ENCODE peak calls at places on chromosomes 4 and X, in five cellular contexts. B, X, V, O and E are unnamed samples.

GRCh38 chrX:111543212-111543762 is 31.8 kb downstream of the SERTM2 start:
- DNase-seq in B (no peak), X (no peak), V (no peak), O (no peak), E (no peak)

GRCh38 chrX:34381241-34381640 is 249.1 kb upstream of the FAM47A start:
- DNase-seq in B (no peak), X (no peak), V (no peak), O (peak; percentile 45), E (no peak)

GRCh38 chr4:182528819-182529218 is 285.6 kb downstream of the TENM3 start:
- DNase-seq in B (no peak), X (no peak), V (no peak), O (no peak), E (no peak)

GRCh38 chr4:185902654-185903053 is 90.7 kb upstream of the SORBS2 start:
- DNase-seq in B (peak; percentile 12), X (no peak), V (no peak), O (no peak), E (no peak)

GRCh38 chr4:86717651-86718050 is 123.5 kb downstream of the PTPN13 start:
- DNase-seq in B (no peak), X (no peak), V (no peak), O (no peak), E (no peak)

GRCh38 chr4:3229328-3229727 is 19.6 kb upstream of the MSANTD1 start:
- DNase-seq in B (no peak), X (no peak), V (no peak), O (peak; percentile 42), E (no peak)

GRCh38 chr4:76874176-76874575 is 23.8 kb downstream of the SOWAHB start:
- DNase-seq in B (no peak), X (no peak), V (no peak), O (no peak), E (no peak)

GRCh38 chr4:5158825-5159224 is 107.5 kb downstream of the STK32B start:
- DNase-seq in B (no peak), X (no peak), V (no peak), O (peak; percentile 41), E (no peak)

GRCh38 chr4:92091335-92091734 is 212.4 kb upstream of the GRID2 start:
- DNase-seq in B (no peak), X (no peak), V (no peak), O (no peak), E (peak; percentile 22)

GRCh38 chr4:179858221-179858620 is 2385.0 kb upstream of the TENM3 start:
- DNase-seq in B (no peak), X (no peak), V (no peak), O (no peak), E (no peak)

GRCh38 chrX:68829594-68830485 is 1.0 kb downstream of the EFNB1 start:
- DNase-seq in B (no peak), X (peak; percentile 46), V (no peak), O (peak; percentile 89), E (no peak)

GRCh38 chr4:164880489-164881262 is 3.7 kb downstream of the APELA start:
- DNase-seq in B (no peak), X (no peak), V (no peak), O (no peak), E (no peak)

GRCh38 chr4:110184124-110184790 is 14.2 kb downstream of the ELOVL6 start:
- DNase-seq in B (no peak), X (no peak), V (no peak), O (no peak), E (no peak)

GRCh38 chrX:150587585-150588503 is 19.4 kb downstream of the MTM1 start:
- DNase-seq in B (peak; percentile 41), X (no peak), V (no peak), O (no peak), E (no peak)

GRCh38 chrX:53678667-53679066 is 7.9 kb downstream of the HUWE1 start:
- DNase-seq in B (no peak), X (peak; percentile 26), V (no peak), O (no peak), E (no peak)

GRCh38 chrX:8906299-8906698 is 105.1 kb upstream of the FAM9A start:
- DNase-seq in B (peak; percentile 21), X (no peak), V (no peak), O (no peak), E (no peak)

GRCh38 chrX:39125834-39126233 is 324.6 kb downstream of the MID1IP1 start:
- DNase-seq in B (no peak), X (no peak), V (no peak), O (no peak), E (no peak)

GRCh38 chrX:40207626-40208025 is 109.9 kb upstream of the BCOR start:
- DNase-seq in B (no peak), X (no peak), V (no peak), O (peak; percentile 85), E (no peak)

GRCh38 chrX:53458082-53458481 is 23.9 kb upstream of the HSD17B10 start:
- DNase-seq in B (peak; percentile 31), X (no peak), V (no peak), O (no peak), E (no peak)

GRCh38 chr4:136505020-136505419 is 1027.3 kb downstream of the PCDH18 start:
- DNase-seq in B (no peak), X (peak; percentile 5), V (no peak), O (no peak), E (peak; percentile 36)

GRCh38 chr4:171785392-171785791 is 27.8 kb upstream of the GALNTL6 start:
- DNase-seq in B (no peak), X (peak; percentile 9), V (no peak), O (no peak), E (no peak)

GRCh38 chr4:6258026-6258360 is 11.7 kb upstream of the WFS1 start:
- DNase-seq in B (no peak), X (no peak), V (no peak), O (peak; percentile 66), E (no peak)
- H3K4me2 ChIP-seq in B (no peak overlapping the region), X (no peak overlapping the region), V (no peak overlapping the region), O (no peak overlapping the region), E (no peak overlapping the region)

DNA sequence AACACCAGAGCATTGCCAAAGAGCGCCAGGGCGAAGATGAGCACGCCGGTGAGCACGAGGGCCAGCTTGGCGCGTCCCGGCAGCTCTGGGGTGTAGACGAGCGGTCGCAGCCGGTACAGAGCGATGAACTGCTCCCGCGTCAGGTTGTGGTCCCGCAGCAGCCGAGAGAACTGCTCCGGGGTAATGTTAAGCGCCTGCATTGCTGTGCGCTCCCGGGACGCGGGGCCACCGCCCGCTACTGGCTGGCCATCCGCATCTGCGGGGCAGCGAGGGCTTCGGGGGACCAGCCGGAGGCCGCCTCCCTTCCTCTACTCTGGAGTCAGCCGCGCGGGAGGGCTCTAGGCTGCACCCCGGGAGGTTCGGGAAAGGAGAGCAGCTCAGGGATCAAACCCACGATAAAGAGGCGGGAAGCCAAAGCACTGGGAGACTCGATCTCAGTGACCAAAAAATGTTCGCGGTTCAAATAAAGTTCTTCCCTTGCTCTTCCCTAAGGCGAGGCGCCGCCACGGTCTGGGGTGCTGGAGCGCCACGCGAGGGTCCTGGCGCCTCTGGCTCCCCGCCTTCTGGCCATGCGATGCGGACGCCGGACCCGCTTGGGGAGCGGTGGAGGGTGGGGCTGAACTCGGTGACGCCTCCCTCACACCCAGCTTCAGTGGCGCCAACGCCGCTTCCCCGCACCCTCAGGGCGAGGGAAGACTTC is at the start of gene QRFPR:
- DNase-seq in B (no peak), X (peak; percentile 9), V (no peak), O (no peak), E (no peak)
- H3K4me3 ChIP-seq in B (peak within 1 kb of the TSS; percentile 1), X (peak within 1 kb of the TSS; percentile 56), V (no peak within 1 kb of the TSS), O (peak within 1 kb of the TSS; percentile 37), E (no peak within 1 kb of the TSS)

GRCh38 chr4:158811216-158811540 is 42.4 kb downstream of the FNIP2 start:
- DNase-seq in B (no peak), X (no peak), V (no peak), O (no peak), E (no peak)
- H3K4me2 ChIP-seq in B (no peak overlapping the region), X (no peak overlapping the region), V (peak overlapping the region; percentile 41), O (peak overlapping the region; percentile 58), E (no peak overlapping the region)

GRCh38 chr4:88610771-88611170 is 18.5 kb downstream of the HERC3 start:
- DNase-seq in B (peak; percentile 46), X (peak; percentile 11), V (no peak), O (no peak), E (no peak)
- H3K4me3 ChIP-seq in B (no peak overlapping the region), X (no peak overlapping the region), V (no peak overlapping the region), O (no peak overlapping the region), E (no peak overlapping the region)

GRCh38 chr4:15971068-15971801 is 8.3 kb upstream of the FGFBP2 start:
- DNase-seq in B (no peak), X (no peak), V (no peak), O (no peak), E (no peak)

GRCh38 chr4:15976456-15977096 is 13.6 kb upstream of the FGFBP2 start:
- DNase-seq in B (no peak), X (no peak), V (no peak), O (no peak), E (no peak)
- H3K4me2 ChIP-seq in B (no peak overlapping the region), X (no peak overlapping the region), V (no peak overlapping the region), O (no peak overlapping the region), E (no peak overlapping the region)

DNA sequence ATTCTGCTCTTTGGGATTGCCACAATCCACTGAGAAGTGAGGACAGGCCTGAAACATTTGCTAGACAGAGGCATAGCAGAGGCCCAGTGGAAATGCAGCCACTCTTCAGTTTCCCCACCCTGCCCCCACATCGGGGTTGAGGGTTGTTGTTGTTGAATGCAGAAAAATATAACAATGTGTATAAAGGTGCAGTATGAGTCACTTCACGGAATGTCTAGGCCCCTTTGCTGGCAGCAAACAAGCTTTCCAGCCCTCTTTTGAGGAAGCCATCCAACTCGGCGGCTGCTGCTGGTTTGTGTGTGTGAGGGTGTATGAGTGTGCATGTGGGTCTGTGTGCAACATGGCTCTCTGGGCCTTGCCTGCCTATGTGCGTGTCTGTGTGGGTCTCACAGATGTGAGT is 8.1 kb upstream of the ELF4 start:
- DNase-seq in B (peak; percentile 78), X (peak; percentile 62), V (no peak), O (no peak), E (peak; percentile 71)
- H3K4me3 ChIP-seq in B (no peak overlapping the region), X (no peak overlapping the region), V (no peak overlapping the region), O (no peak overlapping the region), E (peak overlapping the region; percentile 30)

DNA sequence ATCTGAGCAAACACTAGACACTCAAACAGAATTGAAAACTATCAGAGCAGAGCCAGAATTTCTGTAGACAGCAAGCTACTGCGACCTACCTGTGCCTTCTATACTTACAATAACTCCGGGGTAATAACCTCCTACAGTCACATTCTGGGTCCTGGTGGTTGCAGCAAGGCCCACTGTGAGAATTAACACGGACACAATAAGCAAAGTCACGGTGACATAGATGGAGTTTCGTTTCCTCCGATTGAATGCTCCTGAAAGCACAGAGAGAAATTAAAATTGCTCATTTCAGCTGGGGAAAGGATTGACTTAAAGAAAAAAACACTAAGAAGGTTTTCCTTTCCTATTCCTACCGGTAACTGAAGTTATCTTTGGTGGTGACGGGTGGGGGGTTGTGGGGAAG is 7.0 kb downstream of the TMEM255A start:
- DNase-seq in B (no peak), X (no peak), V (no peak), O (no peak), E (no peak)
- H3K4me2 ChIP-seq in B (no peak overlapping the region), X (no peak overlapping the region), V (no peak overlapping the region), O (no peak overlapping the region), E (no peak overlapping the region)

DNA sequence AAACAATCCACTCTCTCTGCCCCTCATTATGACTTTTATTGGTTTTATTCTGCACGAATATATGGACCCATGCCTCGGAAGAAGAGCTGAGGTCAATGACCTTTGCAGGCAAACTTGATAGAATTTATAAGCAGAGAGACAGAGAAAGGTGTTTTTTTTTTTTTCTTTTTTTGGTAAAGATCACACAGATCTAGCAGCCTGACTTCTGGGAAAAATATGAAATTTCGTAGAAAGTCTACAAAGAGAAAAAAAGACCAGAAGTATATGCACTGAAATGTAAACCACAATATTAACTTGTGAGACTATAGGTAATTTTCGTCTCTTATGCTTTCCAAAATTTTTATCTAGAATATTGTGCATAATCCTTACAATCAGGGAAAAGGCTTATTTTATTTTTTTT is 61.6 kb downstream of the LEF1 start:
- DNase-seq in B (no peak), X (no peak), V (no peak), O (no peak), E (no peak)
- H3K4me3 ChIP-seq in B (no peak overlapping the region), X (no peak overlapping the region), V (no peak overlapping the region), O (no peak overlapping the region), E (no peak overlapping the region)